ENCODE peak calls at places on chromosomes 11 and 22, in six cellular contexts. B is activated CD8-positive, alpha-beta T cell treated with anti-CD3 and anti-CD28 coated beads for 36 hours; G is lower leg skin; S is COR-L47; T is stimulated activated CD4-positive, alpha-beta T cell treated with anti-CD3 and anti-CD28 coated beads, TNF-alpha, amount 100 ng/mL, for 1 hour; R is ecto neural progenitor cell. W is an unnamed sample.
A peak's percentile ranks its signal among the peaks of the same experiment; 100 is the strongest.

GRCh38 chr22:31475778-31476177 is 13.9 kb downstream of the EIF4ENIF1 start:
- DNase-seq in S (no peak), R (no peak), T (no peak), B (no peak), G (no peak), W (no peak)

GRCh38 chr11:3156282-3156660 is 8.8 kb downstream of the OSBPL5 start:
- DNase-seq in S (no peak), T (no peak), R (no peak), B (no peak), G (no peak), W (no peak)

GRCh38 chr22:22881116-22882032 is 6.2 kb upstream of the IGLL5 start:
- DNase-seq in R (no peak), B (no peak), S (no peak), T (no peak), G (peak; percentile 52), W (peak; percentile 3)

GRCh38 chr11:68053117-68053516 is 14.3 kb downstream of the TCIRG1 start:
- DNase-seq in R (no peak), S (no peak), G (no peak), T (no peak), B (no peak), W (peak; percentile 29)

GRCh38 chr11:79506734-79507344 is 66.0 kb upstream of the TENM4 start:
- DNase-seq in B (no peak), S (no peak), T (no peak), G (no peak), R (no peak), W (no peak)

GRCh38 chr22:20131593-20131855 is at the start of gene ZDHHC8:
- DNase-seq in S (no peak), B (peak; percentile 30), T (no peak), R (no peak), G (no peak), W (no peak)

GRCh38 chr11:94926698-94927237 is 46.6 kb downstream of the CWC15 start:
- DNase-seq in G (peak; percentile 90), T (no peak), S (no peak), R (peak; percentile 74), B (no peak), W (peak; percentile 39)

GRCh38 chr11:12723410-12724297 is 49.4 kb downstream of the TEAD1 start:
- DNase-seq in T (no peak), R (no peak), B (no peak), G (peak; percentile 77), S (no peak), W (no peak)

GRCh38 chr11:41659990-41660389 is 200.5 kb upstream of the LRRC4C start:
- DNase-seq in G (no peak), B (no peak), R (no peak), S (peak; percentile 29), T (no peak), W (no peak)

GRCh38 chr22:44711701-44712100 is 9.7 kb downstream of the PRR5 start:
- DNase-seq in B (no peak), S (no peak), R (no peak), G (no peak), T (no peak), W (no peak)

GRCh38 chr11:105588001-105588400 is 21.9 kb upstream of the GRIA4 start:
- DNase-seq in S (no peak), R (no peak), B (no peak), G (no peak), T (no peak), W (no peak)

GRCh38 chr11:65442952-65443351 is 20.4 kb downstream of the NEAT1 start:
- DNase-seq in T (no peak), S (no peak), B (no peak), G (peak; percentile 85), R (no peak), W (no peak)

GRCh38 chr11:2760196-2760871 is 60.5 kb upstream of the KCNQ1OT1 start:
- DNase-seq in T (no peak), G (peak; percentile 76), R (peak; percentile 32), B (no peak), S (no peak), W (peak; percentile 14)

GRCh38 chr11:2325123-2325522 is 23.3 kb downstream of the TSPAN32 start:
- DNase-seq in T (no peak), B (no peak), G (peak; percentile 76), R (no peak), S (no peak), W (no peak)

GRCh38 chr11:128462802-128463385 is 124.5 kb downstream of the ETS1 start:
- DNase-seq in T (no peak), R (no peak), G (no peak), S (no peak), B (no peak), W (no peak)

GRCh38 chr11:108880510-108880909 is 215.6 kb downstream of the DDX10 start:
- DNase-seq in B (no peak), S (no peak), R (no peak), G (no peak), T (no peak), W (no peak)

GRCh38 chr22:45692549-45692948 is 20.9 kb downstream of the ATXN10 start:
- DNase-seq in S (no peak), B (no peak), G (no peak), T (no peak), R (no peak), W (no peak)

GRCh38 chr22:37887610-37888378 is 18.3 kb upstream of the MICALL1 start:
- DNase-seq in S (no peak), G (peak; percentile 93), T (no peak), R (peak; percentile 50), B (no peak), W (peak; percentile 60)

GRCh38 chr11:43830928-43831440 is 49.6 kb upstream of the ALKBH3 start:
- DNase-seq in S (no peak), G (no peak), R (no peak), B (peak; percentile 76), T (no peak), W (no peak)

GRCh38 chr11:111392552-111392951 is 13.5 kb upstream of the POU2AF1 start:
- DNase-seq in G (no peak), T (no peak), R (no peak), S (no peak), B (no peak), W (no peak)

GRCh38 chr11:3108183-3108721 is 51.0 kb upstream of the CARS1 start:
- DNase-seq in T (no peak), G (peak; percentile 77), R (no peak), S (no peak), B (no peak), W (no peak)

GRCh38 chr11:33899383-33900037 is 7.6 kb upstream of the LMO2 start:
- DNase-seq in R (no peak), T (no peak), B (no peak), G (peak; percentile 97), S (no peak), W (no peak)

GRCh38 chr11:125925247-125925740 is 20.6 kb upstream of the VSIG10L2 start:
- DNase-seq in T (no peak), R (no peak), B (no peak), G (peak; percentile 70), S (peak; percentile 5), W (no peak)

GRCh38 chr22:17587631-17588030 is 24.3 kb downstream of the SLC25A18 start:
- DNase-seq in T (no peak), G (peak; percentile 52), R (no peak), S (no peak), B (no peak), W (no peak)

W was measured in H9.